ENCODE peak calls at places on chromosomes 1 and 21, in seven cellular contexts. Q is hypothalamus, D is choroid plexus epithelial cell, E is B cell, U is AG04450, N is bronchial epithelial cell, A is GM12878. C is an unnamed sample.

GRCh38 chr1:27885114-27885528 is 12.8 kb downstream of the THEMIS2 start:
- DNase-seq in Q (no peak), D (no peak), U (no peak), A (no peak), E (no peak), N (no peak), C (no peak)

GRCh38 chr1:7991504-7992440 is 30.3 kb downstream of the PARK7 start:
- DNase-seq in D (no peak), E (no peak), A (no peak), U (no peak), Q (no peak), N (no peak), C (no peak)

GRCh38 chr1:192477630-192478029 is 97.9 kb upstream of the RGS1 start:
- DNase-seq in A (peak; percentile 17), Q (no peak), E (no peak), U (no peak), D (peak; percentile 76), N (peak; percentile 47), C (no peak)

GRCh38 chr21:36450511-36450910 is 29.4 kb downstream of the CLDN14 start:
- DNase-seq in N (peak; percentile 44), U (no peak), E (no peak), A (no peak), D (peak; percentile 45), Q (no peak), C (no peak)

GRCh38 chr1:156929596-156930238 is 9.3 kb downstream of the LRRC71 start:
- DNase-seq in E (no peak), D (no peak), U (no peak), A (no peak), N (no peak), Q (no peak), C (no peak)

GRCh38 chr1:155050560-155051341 is at the start of gene ADAM15:
- DNase-seq in D (peak; percentile 61), N (peak; percentile 53), Q (peak; percentile 74), E (peak; percentile 72), A (no peak), U (no peak), C (no peak)

GRCh38 chr1:25492323-25492722 is 51.1 kb upstream of the LDLRAP1 start:
- DNase-seq in D (no peak), E (no peak), U (no peak), Q (no peak), A (no peak), N (no peak), C (no peak)

GRCh38 chr1:53622531-53622930 is 116.4 kb downstream of the GLIS1 start:
- DNase-seq in E (peak; percentile 6), U (no peak), A (no peak), Q (no peak), D (no peak), N (no peak), C (no peak)

GRCh38 chr1:22547818-22548454 is 15.4 kb upstream of the EPHA8 start:
- DNase-seq in E (no peak), U (no peak), A (no peak), N (no peak), Q (no peak), D (no peak), C (no peak)

GRCh38 chr21:44532165-44532564 is 7.8 kb downstream of the KRTAP10-1 start:
- DNase-seq in D (no peak), E (no peak), N (no peak), U (no peak), Q (no peak), A (no peak), C (no peak)

GRCh38 chr1:224687465-224687864 is 71.3 kb downstream of the CNIH3 start:
- DNase-seq in D (no peak), Q (no peak), E (no peak), U (no peak), A (no peak), N (no peak), C (no peak)

GRCh38 chr1:84615785-84616184 is 41.5 kb upstream of the CTBS start:
- DNase-seq in Q (no peak), D (no peak), E (no peak), N (no peak), A (no peak), U (no peak), C (no peak)

GRCh38 chr1:175481126-175482071 is 262.0 kb downstream of the TNR start:
- DNase-seq in A (no peak), D (peak; percentile 48), E (no peak), N (peak; percentile 26), U (no peak), Q (no peak), C (no peak)

GRCh38 chr1:74344396-74344795 is 109.2 kb downstream of the TNNI3K start:
- DNase-seq in E (no peak), D (no peak), U (no peak), Q (no peak), A (no peak), N (no peak), C (no peak)

GRCh38 chr1:74083128-74083527 is 114.8 kb downstream of the LRRIQ3 start:
- DNase-seq in E (no peak), Q (no peak), A (no peak), N (no peak), U (no peak), D (no peak), C (no peak)

GRCh38 chr1:202586018-202586821 is 124.0 kb downstream of the SYT2 start:
- DNase-seq in N (no peak), D (peak; percentile 70), Q (no peak), A (peak; percentile 40), E (peak; percentile 55), U (no peak), C (no peak)

GRCh38 chr1:161285113-161285512 is 24.7 kb downstream of the MPZ start:
- DNase-seq in D (no peak), N (no peak), A (no peak), E (no peak), Q (no peak), U (no peak), C (no peak)

GRCh38 chr1:233520510-233521191 is 93.3 kb upstream of the KCNK1 start:
- DNase-seq in D (no peak), A (no peak), E (no peak), U (no peak), Q (no peak), N (peak; percentile 94), C (no peak)

GRCh38 chr1:168453056-168453455 is 90.7 kb downstream of the XCL2 start:
- DNase-seq in A (no peak), Q (no peak), N (no peak), E (no peak), U (no peak), D (no peak), C (no peak)

GRCh38 chr1:213425631-213426030 is 374.6 kb downstream of the RPS6KC1 start:
- DNase-seq in D (no peak), U (no peak), A (no peak), N (no peak), Q (no peak), E (no peak), C (no peak)

GRCh38 chr1:164786980-164787833 is 228.2 kb downstream of the PBX1 start:
- DNase-seq in N (peak; percentile 74), D (peak; percentile 90), E (peak; percentile 52), A (no peak), U (peak; percentile 48), Q (peak; percentile 58), C (peak; percentile 57)

GRCh38 chr1:65694126-65694525 is 98.6 kb upstream of the PDE4B start:
- DNase-seq in U (no peak), A (no peak), N (peak; percentile 37), E (no peak), Q (no peak), D (no peak), C (no peak)

GRCh38 chr21:26686278-26686677 is 113.2 kb upstream of the CYYR1 start:
- DNase-seq in N (peak; percentile 70), E (no peak), D (peak; percentile 25), Q (no peak), A (no peak), U (no peak), C (peak; percentile 1)

GRCh38 chr1:216888721-216889120 is 165.5 kb upstream of the ESRRG start:
- DNase-seq in U (no peak), A (no peak), E (no peak), D (no peak), N (no peak), Q (no peak), C (no peak)

C was measured in astrocyte of the cerebellum.